ENCODE peak calls at places on chromosomes 13 and 19, in six cellular contexts. C is endodermal cell, I is cardiac muscle cell, P is stomach, T is tibial nerve, U is psoas muscle. V is an unnamed sample. For H3K27me3 and H3K36me3, the result is how much of the 10 kb centered on the place peaks cover.

GRCh38 chr13:54637377-54637776 is 1608.8 kb downstream of the OLFM4 start:
- DNase-seq in C (peak), I (peak), P (no peak), T (no peak), U (no peak), V (no peak)

GRCh38 chr13:37488682-37489081 is 109.9 kb downstream of the POSTN start:
- DNase-seq in C (no peak), I (peak), P (no peak), T (no peak), U (no peak), V (no peak)

GRCh38 chr13:48923376-48923775 is 52.3 kb upstream of the FNDC3A start:
- DNase-seq in C (no peak), I (peak), P (no peak), T (no peak), U (no peak), V (no peak)

GRCh38 chr13:69856331-69856730 is 251.3 kb upstream of the ATXN8OS start:
- DNase-seq in C (peak), I (no peak), P (no peak), T (no peak), U (no peak), V (no peak)

GRCh38 chr13:74825170-74825948 is 656.6 kb downstream of the TBC1D4 start:
- DNase-seq in C (no peak), I (peak), P (no peak), T (no peak), U (no peak), V (no peak)

GRCh38 chr13:80551650-80552497 is 210.9 kb upstream of the SPRY2 start:
- DNase-seq in C (no peak), I (no peak), P (no peak), T (no peak), U (no peak), V (no peak)

GRCh38 chr13:73057284-73058025 is 1.4 kb upstream of the KLF5 start:
- DNase-seq in C (no peak), I (no peak), P (no peak), T (no peak), U (no peak), V (no peak)

GRCh38 chr19:6402834-6403608 is 10.1 kb upstream of the GTF2F1 start:
- DNase-seq in C (no peak), I (peak), P (no peak), T (no peak), U (no peak), V (no peak)

GRCh38 chr13:101967216-101967615 is 434.6 kb downstream of the FGF14 start:
- DNase-seq in C (no peak), I (no peak), P (no peak), T (no peak), U (no peak), V (no peak)

GRCh38 chr13:75963318-75963717 is 327.2 kb downstream of the LMO7 start:
- DNase-seq in C (no peak), I (no peak), P (no peak), T (no peak), U (no peak), V (no peak)

GRCh38 chr13:65911546-65912193 is 1318.5 kb downstream of the PCDH9 start:
- DNase-seq in C (no peak), I (peak), P (no peak), T (no peak), U (no peak), V (no peak)

GRCh38 chr13:62482351-62482750 is 1066.7 kb upstream of the PCDH20 start:
- DNase-seq in C (no peak), I (no peak), P (no peak), T (no peak), U (no peak), V (no peak)

GRCh38 chr13:28743499-28744083 is 24.8 kb upstream of the SLC46A3 start:
- DNase-seq in C (peak), I (no peak), P (no peak), T (no peak), U (no peak), V (no peak)

GRCh38 chr13:28743045-28743444 is 24.3 kb upstream of the SLC46A3 start:
- DNase-seq in C (no peak), I (no peak), P (no peak), T (no peak), U (no peak), V (no peak)

GRCh38 chr13:28744091-28744536 is 25.3 kb upstream of the SLC46A3 start:
- DNase-seq in C (peak), I (peak), P (no peak), T (no peak), U (no peak), V (no peak)

GRCh38 chr13:28746289-28746612 is 27.5 kb upstream of the SLC46A3 start:
- DNase-seq in C (no peak), I (no peak), P (no peak), T (no peak), U (no peak), V (no peak)

GRCh38 chr13:28744656-28745055 is 25.9 kb upstream of the SLC46A3 start:
- DNase-seq in C (peak), I (no peak), P (no peak), T (no peak), U (no peak), V (no peak)
- H3K27ac ChIP-seq in C (no peak), I (no peak), P (no peak), T (peak), U (no peak), V (no peak)

GRCh38 chr19:35801828-35802227 is 10.8 kb downstream of the PRODH2 start:
- DNase-seq in C (no peak), I (no peak), P (no peak), T (no peak), U (no peak), V (no peak)
- H3K27me3 ChIP-seq in C (under half), I (under half), P (under half), T (under half), U (under half), V (under half)

GRCh38 chr19:47679922-47680857 is 33.0 kb upstream of the EHD2 start:
- DNase-seq in C (no peak), I (no peak), P (no peak), T (no peak), U (no peak), V (no peak)
- H3K36me3 ChIP-seq in C (under half), I (under half), P (half or more), T (under half), U (half or more), V (under half)

GRCh38 chr19:8576273-8576993 is 809 bp downstream of the MYO1F start:
- DNase-seq in C (no peak), I (no peak), P (no peak), T (no peak), U (no peak), V (no peak)
- H3K27ac ChIP-seq in C (no peak), I (no peak), P (peak), T (no peak), U (no peak), V (no peak)

GRCh38 chr13:107866666-107867623 is 348.4 kb downstream of the LIG4 start:
- DNase-seq in C (peak), I (peak), P (no peak), T (no peak), U (no peak), V (no peak)
- H3K27me3 ChIP-seq in C (under half), I (under half), P (under half), T (under half), U (under half), V (under half)

GRCh38 chr13:33322474-33322827 is 36.9 kb upstream of the STARD13 start:
- DNase-seq in C (no peak), I (peak), P (no peak), T (no peak), U (peak), V (peak)

GRCh38 chr13:33318744-33319143 is 33.2 kb upstream of the STARD13 start:
- DNase-seq in C (no peak), I (no peak), P (no peak), T (no peak), U (no peak), V (no peak)

GRCh38 chr13:33321686-33322473 is 36.3 kb upstream of the STARD13 start:
- DNase-seq in C (no peak), I (peak), P (no peak), T (no peak), U (no peak), V (no peak)

GRCh38 chr13:33318037-33318436 is 32.5 kb upstream of the STARD13 start:
- DNase-seq in C (no peak), I (no peak), P (no peak), T (no peak), U (no peak), V (no peak)

DNA sequence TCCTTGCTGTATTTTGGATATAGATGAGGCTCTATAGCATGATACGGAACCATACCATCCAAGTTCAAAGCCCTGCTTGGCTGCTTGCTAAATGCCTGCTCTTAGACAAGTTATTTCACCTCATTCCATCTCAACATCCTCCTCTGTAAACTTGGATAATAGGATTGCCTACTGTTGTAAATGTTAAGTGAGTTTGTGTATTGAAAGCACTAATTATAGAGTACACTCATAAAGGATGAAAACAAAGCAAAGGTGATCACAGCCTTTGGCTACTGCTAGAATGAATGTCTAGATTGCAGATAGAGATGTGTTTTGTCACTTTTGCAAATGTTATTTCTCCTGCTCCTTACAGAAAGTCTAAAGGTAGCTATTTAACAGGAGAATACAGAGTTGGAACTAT is 34.3 kb upstream of the STARD13 start:
- DNase-seq in C (no peak), I (no peak), P (no peak), T (no peak), U (no peak), V (no peak)
- H3K36me3 ChIP-seq in C (under half), I (under half), P (under half), T (under half), U (under half), V (under half)

GRCh38 chr19:1262687-1263123 is 6.4 kb upstream of the CIRBP start:
- DNase-seq in C (no peak), I (no peak), P (no peak), T (no peak), U (peak), V (no peak)
- H3K27ac ChIP-seq in C (peak), I (peak), P (peak), T (peak), U (peak), V (peak)

GRCh38 chr19:35666251-35666913 is at the start of gene UPK1A:
- DNase-seq in C (no peak), I (no peak), P (no peak), T (no peak), U (no peak), V (no peak)

GRCh38 chr19:35665604-35666003 is 713 bp upstream of the UPK1A start:
- DNase-seq in C (no peak), I (no peak), P (no peak), T (no peak), U (no peak), V (no peak)

GRCh38 chr19:35661995-35662340 is 4.3 kb upstream of the UPK1A start:
- DNase-seq in C (no peak), I (no peak), P (no peak), T (no peak), U (no peak), V (no peak)

GRCh38 chr19:35665157-35665556 is 1.2 kb upstream of the UPK1A start:
- DNase-seq in C (no peak), I (no peak), P (no peak), T (no peak), U (no peak), V (no peak)

GRCh38 chr19:35663981-35664380 is 2.3 kb upstream of the UPK1A start:
- DNase-seq in C (no peak), I (no peak), P (no peak), T (no peak), U (no peak), V (no peak)
- H3K27me3 ChIP-seq in C (under half), I (under half), P (under half), T (under half), U (under half), V (under half)